ENCODE peak calls at places on chromosomes 3 and 15, in five cellular contexts. M is colonic mucosa; F is activated naive CD4-positive, alpha-beta T cell treated with anti-CD3 and anti-CD28 coated beads, Interleukin-2, amount 10 ng/mL, durations not matched to agents 7 days and 5 days; O is T-cell; W is neural crest cell. Z is an unnamed sample.

GRCh38 chr3:101928890-101929289 is 79.6 kb downstream of the NFKBIZ start:
- DNase-seq in M (no peak), W (no peak), O (no peak), F (no peak), Z (no peak)

GRCh38 chr15:89371145-89372044 is 36.8 kb upstream of the POLG start:
- DNase-seq in M (no peak), O (no peak), W (no peak), F (no peak), Z (no peak)

GRCh38 chr3:115792206-115792955 is 169.1 kb downstream of the GAP43 start:
- DNase-seq in M (no peak), F (peak), W (no peak), O (no peak), Z (no peak)

GRCh38 chr15:70328137-70329115 is 230.7 kb upstream of the TLE3 start:
- DNase-seq in F (no peak), W (no peak), M (no peak), O (no peak), Z (no peak)

GRCh38 chr3:127809211-127809610 is 13.1 kb downstream of the MGLL start:
- DNase-seq in F (no peak), O (no peak), W (no peak), M (no peak), Z (no peak)

GRCh38 chr15:51190424-51191068 is 95.8 kb upstream of the TNFAIP8L3 start:
- DNase-seq in M (no peak), F (no peak), O (no peak), W (no peak), Z (no peak)

GRCh38 chr3:154953538-154953937 is 126.6 kb upstream of the MME start:
- DNase-seq in W (no peak), F (no peak), O (no peak), M (no peak), Z (no peak)

GRCh38 chr3:183307749-183308148 is 54.7 kb downstream of the B3GNT5 start:
- DNase-seq in M (peak), O (no peak), F (no peak), W (no peak), Z (no peak)

GRCh38 chr3:42115223-42115622 is 24.1 kb downstream of the TRAK1 start:
- DNase-seq in M (no peak), W (no peak), F (no peak), O (no peak), Z (no peak)